ENCODE peak calls at places on chromosomes 16 and 17, in six cellular contexts. N is IMR-90, K is H1, X is neuronal stem cell, T is H9, D is trophoblast cell. I is an unnamed sample.

GRCh38 chr16:83901101-83901500 is 2.2 kb downstream of the MLYCD start:
- DNase-seq in N (no peak), X (no peak), K (no peak), T (no peak), D (no peak), I (no peak)

GRCh38 chr17:31869797-31870568 is 10.9 kb upstream of the COPRS start:
- DNase-seq in N (no peak), D (no peak), K (no peak), X (no peak), T (no peak), I (no peak)

GRCh38 chr16:20300312-20301097 is 26.8 kb downstream of the GP2 start:
- DNase-seq in K (peak; percentile 72), D (peak; percentile 36), T (peak; percentile 77), N (peak; percentile 41), X (peak; percentile 70), I (peak; percentile 18)

GRCh38 chr17:82889496-82890338 is 49.9 kb upstream of the ZNF750 start:
- DNase-seq in T (no peak), D (peak; percentile 96), X (no peak), N (no peak), K (no peak), I (no peak)

GRCh38 chr16:67248401-67249177 is at the start of gene SLC9A5:
- DNase-seq in N (no peak), X (no peak), K (peak; percentile 75), D (no peak), T (peak; percentile 61), I (peak; percentile 41)

GRCh38 chr16:20614201-20615141 is 38.3 kb upstream of the ACSM2B start:
- DNase-seq in T (no peak), D (no peak), X (no peak), K (no peak), N (no peak), I (no peak)

GRCh38 chr16:18983565-18984424 is at the start of gene TMC7:
- DNase-seq in D (peak; percentile 58), X (peak; percentile 88), K (peak; percentile 93), N (peak; percentile 79), T (peak; percentile 94), I (peak; percentile 89)

GRCh38 chr17:66354981-66355380 is 52.6 kb downstream of the PRKCA start:
- DNase-seq in T (no peak), N (peak; percentile 73), K (no peak), X (no peak), D (peak; percentile 30), I (peak; percentile 31)

GRCh38 chr17:37642706-37643105 is 540 bp downstream of the DDX52 start:
- DNase-seq in N (peak; percentile 31), D (no peak), X (no peak), K (no peak), T (no peak), I (peak; percentile 62)

GRCh38 chr16:67243481-67243880 is 3.8 kb downstream of the FHOD1 start:
- DNase-seq in T (no peak), K (no peak), N (no peak), D (no peak), X (no peak), I (no peak)

GRCh38 chr16:60027351-60027750 is 1293.2 kb upstream of the GOT2 start:
- DNase-seq in D (no peak), T (no peak), K (no peak), X (no peak), N (no peak), I (no peak)

GRCh38 chr16:13961099-13961811 is 41.3 kb downstream of the ERCC4 start:
- DNase-seq in K (no peak), T (no peak), D (no peak), X (no peak), N (peak; percentile 59), I (peak; percentile 44)

GRCh38 chr17:80868022-80868609 is 123.5 kb upstream of the CHMP6 start:
- DNase-seq in T (no peak), N (no peak), X (no peak), K (no peak), D (no peak), I (no peak)

GRCh38 chr16:50960517-50961202 is 190.4 kb downstream of the SALL1 start:
- DNase-seq in X (no peak), T (peak; percentile 43), N (no peak), D (no peak), K (no peak), I (no peak)

GRCh38 chr17:39062846-39063680 is 88.4 kb downstream of the PLXDC1 start:
- DNase-seq in N (peak; percentile 16), K (no peak), D (no peak), X (no peak), T (no peak), I (peak; percentile 18)

GRCh38 chr16:70715113-70715711 is 29.4 kb upstream of the MTSS2 start:
- DNase-seq in X (no peak), T (no peak), N (peak; percentile 98), K (no peak), D (peak; percentile 30), I (peak; percentile 91)

GRCh38 chr16:48353565-48354163 is 31.5 kb downstream of the SIAH1 start:
- DNase-seq in K (peak; percentile 63), X (peak; percentile 56), D (peak; percentile 65), T (peak; percentile 77), N (peak; percentile 75), I (peak; percentile 86)

GRCh38 chr16:86220552-86220951 is 289.8 kb upstream of the FOXF1 start:
- DNase-seq in X (no peak), T (no peak), K (no peak), D (no peak), N (peak; percentile 64), I (peak; percentile 64)

GRCh38 chr17:64969046-64969501 is 49.8 kb upstream of the LRRC37A3 start:
- DNase-seq in T (no peak), X (no peak), D (no peak), N (no peak), K (no peak), I (peak; percentile 65)

GRCh38 chr16:83296505-83296904 is 511.3 kb upstream of the HSBP1 start:
- DNase-seq in N (no peak), X (no peak), K (no peak), D (no peak), T (no peak), I (no peak)

GRCh38 chr16:592518-593306 is 2.8 kb downstream of the RAB40C start:
- DNase-seq in D (peak; percentile 88), N (no peak), X (no peak), K (no peak), T (no peak), I (peak; percentile 61)

GRCh38 chr17:2711608-2712299 is at the start of gene CLUH:
- DNase-seq in X (peak; percentile 70), T (peak; percentile 82), D (peak; percentile 95), K (peak; percentile 83), N (peak; percentile 95), I (peak; percentile 97)

GRCh38 chr17:65799454-65799853 is 238.0 kb upstream of the AXIN2 start:
- DNase-seq in T (no peak), D (no peak), N (no peak), K (no peak), X (no peak), I (no peak)

GRCh38 chr17:9105068-9105868 is 84.0 kb downstream of the NTN1 start:
- DNase-seq in K (no peak), T (no peak), N (no peak), D (no peak), X (no peak), I (no peak)

GRCh38 chr17:57601328-57601727 is 143.8 kb downstream of the CCDC182 start:
- DNase-seq in T (no peak), D (no peak), X (no peak), N (no peak), K (no peak), I (peak; percentile 59)

GRCh38 chr17:29837531-29837930 is 92.5 kb downstream of the SSH2 start:
- DNase-seq in N (no peak), D (no peak), K (no peak), X (no peak), T (no peak), I (no peak)

GRCh38 chr17:48470388-48471034 is 40.5 kb upstream of the SKAP1 start:
- DNase-seq in N (peak; percentile 62), X (no peak), K (no peak), T (peak; percentile 54), D (peak; percentile 48), I (peak; percentile 78)

GRCh38 chr17:48330877-48331276 is 99.1 kb downstream of the SKAP1 start:
- DNase-seq in X (no peak), N (no peak), D (no peak), T (no peak), K (no peak), I (no peak)

DNA sequence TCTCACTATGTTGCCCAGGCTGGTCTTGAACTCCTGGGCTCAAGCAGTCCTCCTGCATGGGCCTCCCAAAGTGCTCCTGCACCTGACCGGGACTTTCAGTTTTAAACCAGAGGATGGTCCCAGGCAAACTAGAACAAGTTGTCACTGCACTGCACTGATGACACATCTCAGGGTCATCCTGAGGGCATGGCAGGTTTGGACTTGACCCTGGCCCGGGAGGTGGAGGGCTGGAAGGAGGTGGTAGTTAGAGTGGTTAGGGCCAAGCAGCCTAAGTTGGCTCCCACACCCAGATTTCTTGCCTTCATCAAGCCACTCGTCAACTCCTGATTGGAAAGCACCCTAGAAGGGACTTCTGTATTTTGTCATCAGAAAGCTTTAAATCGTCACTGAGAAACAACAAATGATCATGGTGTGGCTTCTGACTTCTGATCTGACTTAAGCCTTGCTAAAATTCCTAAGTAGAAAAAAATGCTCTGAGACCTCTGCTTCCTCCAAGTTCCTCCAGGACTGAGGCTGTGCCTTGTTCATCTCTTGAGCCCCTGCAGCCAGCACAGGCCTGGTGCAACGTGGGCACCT is 43.5 kb downstream of the EMP2 start:
- DNase-seq in X (no peak), D (no peak), N (no peak), K (no peak), T (no peak), I (no peak)
- H2AFZ ChIP-seq in X (no peak overlapping the region), D (no peak overlapping the region), N (no peak overlapping the region), K (no peak overlapping the region), T (no peak overlapping the region), I (no peak overlapping the region)

GRCh38 chr17:59711936-59712335 is 4.5 kb downstream of the VMP1 start:
- DNase-seq in D (no peak), K (no peak), T (no peak), N (no peak), X (no peak), I (no peak)

GRCh38 chr17:59707971-59708425 is 544 bp downstream of the VMP1 start:
- DNase-seq in N (no peak), X (peak; percentile 24), K (no peak), D (no peak), T (no peak), I (no peak)

GRCh38 chr17:59702304-59702703 is 4.9 kb downstream of the PTRH2 start:
- DNase-seq in K (no peak), D (no peak), T (no peak), X (no peak), N (no peak), I (no peak)

GRCh38 chr17:59706900-59707181 is 389 bp downstream of the PTRH2 start:
- DNase-seq in N (no peak), K (no peak), D (peak; percentile 11), T (no peak), X (no peak), I (no peak)

GRCh38 chr17:59707182-59707970 is at the start of the genes PTRH2 and VMP1:
- DNase-seq in T (peak; percentile 100), X (peak; percentile 99), D (peak; percentile 100), N (peak; percentile 100), K (peak; percentile 92), I (peak; percentile 100)
- H4K8ac ChIP-seq in T (no peak within 1 kb of the TSS), X (no peak within 1 kb of the TSS), D (peak within 1 kb of the TSS; percentile 92), N (peak within 1 kb of the TSS; percentile 94), K (peak within 1 kb of the TSS; percentile 83), I (peak within 1 kb of the TSS; percentile 45)

GRCh38 chr17:50176559-50177471 is 11.0 kb downstream of the SGCA start:
- DNase-seq in N (no peak), X (no peak), K (no peak), D (no peak), T (no peak), I (peak; percentile 39)
- H3K4me1 ChIP-seq in N (peaks cover 34% of the 10 kb centered on the region), X (peaks cover 26% of the 10 kb centered on the region), K (peaks cover 4% of the 10 kb centered on the region), D (peaks cover 26% of the 10 kb centered on the region), T (peaks cover 2% of the 10 kb centered on the region), I (peaks cover 61% of the 10 kb centered on the region)

GRCh38 chr17:40480501-40481003 is 20.9 kb downstream of the TNS4 start:
- DNase-seq in T (peak; percentile 76), K (no peak), N (no peak), D (no peak), X (no peak), I (no peak)
- H2AFZ ChIP-seq in T (no peak overlapping the region), K (no peak overlapping the region), N (peak overlapping the region; percentile 38), D (no peak overlapping the region), X (no peak overlapping the region), I (no peak overlapping the region)